ENCODE peak calls at places on chromosome 7, in nine cellular contexts. N is A549, J is memory B cell, W is NCI-H774, B is neural crest cell, R is osteocyte, G is NCI-H1092, L is cardiac fibroblast, X is NCI-H1694 treated with DMSO at 0.1 percent for 48 hours. H is an unnamed sample.

GRCh38 chr7:2504128-2504817 is 15.3 kb upstream of the LFNG start:
- DNase-seq in L (no peak), N (no peak), R (no peak), G (no peak), W (no peak), J (no peak), B (no peak), X (no peak), H (no peak)

GRCh38 chr7:31107106-31108090 is 55.3 kb downstream of the ADCYAP1R1 start:
- DNase-seq in X (no peak), J (no peak), B (no peak), N (no peak), R (peak), W (no peak), L (no peak), G (no peak), H (no peak)

GRCh38 chr7:135335628-135336139 is 102.0 kb downstream of the STRA8 start:
- DNase-seq in G (peak), X (peak), B (peak), W (peak), N (peak), J (no peak), R (no peak), L (peak), H (peak)

GRCh38 chr7:39130740-39131538 is 153.2 kb downstream of the POU6F2 start:
- DNase-seq in R (no peak), G (peak), X (no peak), L (no peak), W (no peak), J (no peak), N (no peak), B (no peak), H (no peak)

GRCh38 chr7:133978502-133979295 is 148.4 kb upstream of the LRGUK start:
- DNase-seq in R (no peak), J (no peak), L (no peak), B (no peak), N (no peak), W (no peak), G (no peak), X (no peak), H (no peak)

GRCh38 chr7:26078437-26079362 is 73.3 kb upstream of the NFE2L3 start:
- DNase-seq in G (peak), J (peak), R (no peak), X (peak), W (peak), B (peak), N (peak), L (peak), H (peak)

GRCh38 chr7:151954866-151955820 is 1.1 kb upstream of the GALNTL5 start:
- DNase-seq in N (no peak), L (peak), G (no peak), W (no peak), X (no peak), J (no peak), B (no peak), R (peak), H (peak)

GRCh38 chr7:134892002-134892693 is 94.2 kb upstream of the AGBL3 start:
- DNase-seq in R (no peak), B (no peak), L (peak), X (no peak), W (no peak), J (no peak), G (no peak), N (no peak), H (peak)

GRCh38 chr7:138550337-138550736 is 90.3 kb downstream of the TRIM24 start:
- DNase-seq in L (no peak), J (no peak), R (no peak), N (no peak), X (no peak), B (no peak), G (no peak), W (no peak), H (no peak)

GRCh38 chr7:100689230-100690135 is 4.6 kb downstream of the GIGYF1 start:
- DNase-seq in B (no peak), R (no peak), L (no peak), J (no peak), G (no peak), N (no peak), W (no peak), X (no peak), H (no peak)

GRCh38 chr7:157496426-157497275 is 159.8 kb downstream of the DNAJB6 start:
- DNase-seq in G (no peak), L (no peak), X (no peak), B (no peak), N (no peak), R (peak), J (no peak), W (no peak), H (no peak)

GRCh38 chr7:28812641-28813040 is 145.5 kb downstream of the TRIL start:
- DNase-seq in W (peak), N (no peak), J (no peak), X (no peak), L (no peak), G (peak), B (no peak), R (no peak), H (no peak)

GRCh38 chr7:82091126-82091682 is 321.4 kb upstream of the HGF start:
- DNase-seq in N (no peak), L (no peak), J (no peak), R (no peak), B (no peak), G (peak), X (no peak), W (no peak), H (no peak)

GRCh38 chr7:132545756-132546155 is 30.5 kb downstream of the PLXNA4 start:
- DNase-seq in J (no peak), L (no peak), N (no peak), G (no peak), R (no peak), B (no peak), X (no peak), W (no peak), H (peak)

GRCh38 chr7:115008465-115009114 is 86.7 kb downstream of the MDFIC start:
- DNase-seq in W (no peak), X (no peak), L (peak), J (no peak), B (no peak), G (no peak), R (no peak), N (no peak), H (peak)

GRCh38 chr7:134446446-134446845 is 12.5 kb downstream of the AKR1B1 start:
- DNase-seq in G (no peak), J (no peak), B (no peak), X (no peak), R (no peak), L (no peak), W (no peak), N (no peak), H (no peak)

GRCh38 chr7:158595068-158595467 is 7.4 kb upstream of the PTPRN2 start:
- DNase-seq in W (no peak), L (no peak), B (no peak), X (no peak), G (no peak), N (peak), J (no peak), R (no peak), H (peak)

GRCh38 chr7:158957507-158957900 is 101.1 kb downstream of the DYNC2I1 start:
- DNase-seq in B (no peak), N (no peak), R (peak), X (peak), G (peak), J (no peak), L (no peak), W (peak), H (no peak)

GRCh38 chr7:74399006-74399405 is 54.7 kb upstream of the GTF2IRD1 start:
- DNase-seq in N (no peak), R (no peak), X (no peak), W (no peak), G (no peak), J (no peak), B (no peak), L (no peak), H (no peak)

GRCh38 chr7:135147341-135147898 is 452 bp upstream of the TMEM140 start:
- DNase-seq in R (no peak), W (no peak), J (no peak), G (no peak), L (peak), X (no peak), N (no peak), B (no peak), H (peak)

GRCh38 chr7:24572421-24573007 is 738 bp upstream of the PALS2 start:
- DNase-seq in X (no peak), J (peak), G (peak), L (peak), R (no peak), N (peak), B (peak), W (no peak), H (peak)

GRCh38 chr7:28169166-28169713 is 11.4 kb downstream of the JAZF1 start:
- DNase-seq in W (no peak), R (no peak), N (no peak), X (no peak), L (no peak), J (no peak), G (no peak), B (no peak), H (peak)

GRCh38 chr7:131425992-131426391 is 98.3 kb downstream of the MKLN1 start:
- DNase-seq in X (no peak), W (no peak), J (no peak), L (peak), B (no peak), N (no peak), R (no peak), G (no peak), H (no peak)

GRCh38 chr7:130152270-130153141 is 52.7 kb downstream of the TMEM209 start:
- DNase-seq in W (no peak), X (no peak), G (no peak), R (peak), L (peak), B (no peak), J (no peak), N (no peak), H (peak)

GRCh38 chr7:50275430-50275829 is 29.1 kb upstream of the IKZF1 start:
- DNase-seq in N (no peak), X (no peak), J (no peak), B (no peak), W (no peak), L (no peak), R (no peak), G (no peak), H (no peak)

GRCh38 chr7:36115448-36116321 is 37.4 kb upstream of the EEPD1 start:
- DNase-seq in L (peak), W (no peak), R (peak), N (peak), G (no peak), X (peak), B (no peak), J (no peak), H (peak)

GRCh38 chr7:123209786-123210185 is 10.0 kb upstream of the SLC13A1 start:
- DNase-seq in R (no peak), J (no peak), G (no peak), W (no peak), L (peak), N (no peak), X (no peak), B (no peak), H (no peak)

GRCh38 chr7:25031432-25031831 is 51.5 kb upstream of the OSBPL3 start:
- DNase-seq in G (no peak), J (no peak), R (no peak), W (no peak), N (no peak), L (no peak), B (no peak), X (no peak), H (no peak)

GRCh38 chr7:138500892-138501291 is 40.8 kb downstream of the TRIM24 start:
- DNase-seq in X (no peak), J (no peak), N (no peak), W (no peak), G (no peak), R (no peak), B (no peak), L (no peak), H (peak)

GRCh38 chr7:127392182-127392565 is 334 bp downstream of the ZNF800 start:
- DNase-seq in R (peak), B (peak), W (peak), J (no peak), X (peak), L (peak), G (peak), N (peak), H (peak)

GRCh38 chr7:106730021-106730420 is 69.1 kb upstream of the CCDC71L start:
- DNase-seq in R (no peak), X (no peak), N (no peak), J (no peak), B (no peak), W (no peak), L (no peak), G (no peak), H (no peak)

GRCh38 chr7:116653204-116653603 is 18.8 kb upstream of the MET start:
- DNase-seq in J (no peak), N (peak), G (no peak), R (no peak), L (peak), B (no peak), W (no peak), X (no peak), H (peak)

GRCh38 chr7:116591202-116592040 is 66.6 kb downstream of the CAV1 start:
- DNase-seq in R (no peak), J (no peak), G (peak), X (peak), N (peak), B (no peak), L (no peak), W (no peak), H (peak)

GRCh38 chr7:131511071-131511470 is 45.4 kb downstream of the PODXL start:
- DNase-seq in N (no peak), X (no peak), R (no peak), B (no peak), W (no peak), G (no peak), L (no peak), J (no peak), H (no peak)

GRCh38 chr7:70489808-70490207 is 642.1 kb upstream of the GALNT17 start:
- DNase-seq in B (no peak), N (no peak), X (no peak), J (no peak), L (peak), R (no peak), G (no peak), W (no peak), H (no peak)

GRCh38 chr7:3073763-3074460 is 30.2 kb upstream of the CARD11 start:
- DNase-seq in X (no peak), G (no peak), L (no peak), N (no peak), B (no peak), J (no peak), R (no peak), W (no peak), H (no peak)

GRCh38 chr7:132004528-132004927 is 448.1 kb upstream of the PODXL start:
- DNase-seq in X (peak), W (no peak), L (peak), R (no peak), N (peak), J (no peak), G (no peak), B (no peak), H (peak)